ENCODE peak calls at places on chromosomes 13 and 19, in ten cellular contexts. O, D, M, F, L, T, N, R, P and W are unnamed samples.

GRCh38 chr19:9848060-9848459 is 12.9 kb downstream of the PIN1 start:
- DNase-seq in R (no peak), P (peak), M (peak), D (no peak), F (no peak), T (no peak), N (peak), O (no peak), L (no peak), W (no peak)

GRCh38 chr19:49889687-49890348 is 6.9 kb downstream of the IL4I1 start:
- DNase-seq in O (peak), T (no peak), N (peak), F (peak), P (peak), R (peak), L (no peak), D (peak), M (peak), W (peak)

GRCh38 chr13:50129923-50130685 is 114.9 kb downstream of the KCNRG start:
- DNase-seq in N (no peak), O (no peak), F (peak), R (peak), D (peak), T (no peak), M (peak), P (no peak), L (no peak), W (no peak)

GRCh38 chr19:30170081-30170480 is 202.1 kb upstream of the ZNF536 start:
- DNase-seq in O (no peak), L (no peak), F (no peak), T (no peak), R (no peak), P (no peak), D (no peak), M (no peak), N (no peak), W (no peak)

GRCh38 chr13:20848944-20849343 is 53.6 kb downstream of the XPO4 start:
- DNase-seq in P (no peak), M (no peak), F (no peak), T (no peak), R (no peak), N (no peak), L (no peak), O (no peak), D (no peak), W (no peak)

GRCh38 chr19:18933297-18933696 is 7.7 kb downstream of the HOMER3 start:
- DNase-seq in P (no peak), O (no peak), L (no peak), M (no peak), T (no peak), N (no peak), D (no peak), R (no peak), F (no peak), W (no peak)

GRCh38 chr19:13619203-13619632 is 112.9 kb upstream of the CACNA1A start:
- DNase-seq in N (no peak), L (no peak), D (no peak), O (no peak), F (peak), M (no peak), T (no peak), R (no peak), P (no peak), W (no peak)

GRCh38 chr19:13408889-13409518 is 97.3 kb downstream of the CACNA1A start:
- DNase-seq in D (no peak), N (no peak), P (no peak), O (no peak), F (no peak), M (no peak), R (no peak), T (no peak), L (peak), W (no peak)

GRCh38 chr19:1754651-1755466 is 1.6 kb downstream of the ONECUT3 start:
- DNase-seq in R (no peak), T (no peak), F (no peak), D (no peak), N (no peak), P (no peak), O (no peak), M (no peak), L (no peak), W (no peak)

GRCh38 chr13:91609353-91609752 is 210.9 kb downstream of the GPC5 start:
- DNase-seq in O (no peak), M (no peak), D (no peak), N (no peak), T (no peak), R (no peak), P (no peak), L (no peak), F (peak), W (no peak)

GRCh38 chr13:41883147-41883546 is 77.8 kb downstream of the VWA8 start:
- DNase-seq in M (no peak), D (no peak), L (no peak), R (no peak), N (no peak), P (no peak), T (no peak), O (no peak), F (no peak), W (no peak)

GRCh38 chr19:49894879-49895565 is 1.7 kb downstream of the IL4I1 start:
- DNase-seq in T (no peak), R (peak), O (no peak), M (peak), P (no peak), D (no peak), N (no peak), L (no peak), F (no peak), W (no peak)

GRCh38 chr19:48915757-48916156 is 15.6 kb downstream of the NUCB1 start:
- DNase-seq in R (no peak), M (no peak), F (no peak), N (no peak), P (no peak), O (no peak), T (no peak), L (no peak), D (no peak), W (no peak)

GRCh38 chr19:39218230-39219007 is 14.4 kb upstream of the SYCN start:
- DNase-seq in M (no peak), O (no peak), R (no peak), N (no peak), F (no peak), D (no peak), T (no peak), P (no peak), L (no peak), W (no peak)

GRCh38 chr19:58059003-58059671 is at the start of gene ZNF135:
- DNase-seq in L (peak), N (peak), D (peak), O (peak), T (no peak), M (peak), P (peak), F (peak), R (peak), W (no peak)

GRCh38 chr13:47478985-47479384 is 522.1 kb downstream of the SUCLA2 start:
- DNase-seq in T (no peak), F (no peak), M (no peak), N (no peak), O (no peak), R (no peak), D (no peak), P (no peak), L (no peak), W (no peak)

GRCh38 chr13:33017410-33017929 is 1.2 kb downstream of the KL start:
- DNase-seq in T (no peak), F (peak), O (peak), M (peak), L (no peak), D (no peak), R (peak), P (peak), N (no peak), W (peak)

GRCh38 chr13:77002590-77003190 is 10.8 kb downstream of the CLN5 start:
- DNase-seq in L (no peak), D (no peak), F (peak), P (no peak), R (no peak), N (no peak), M (no peak), T (peak), O (peak), W (no peak)

GRCh38 chr13:36885901-36886300 is 34.1 kb downstream of the SMAD9 start:
- DNase-seq in L (no peak), N (no peak), R (no peak), O (no peak), T (no peak), D (no peak), F (no peak), P (no peak), M (no peak), W (no peak)

GRCh38 chr13:47892374-47892773 is 108.7 kb downstream of the SUCLA2 start:
- DNase-seq in R (no peak), L (no peak), N (no peak), T (no peak), F (no peak), M (no peak), D (no peak), P (no peak), O (no peak), W (no peak)

GRCh38 chr19:38669532-38669931 is 22.1 kb downstream of the ACTN4 start:
- DNase-seq in T (no peak), M (no peak), P (peak), L (no peak), R (no peak), O (no peak), D (no peak), N (no peak), F (no peak), W (no peak)